ENCODE peak calls at places on chromosome 20, in six cellular contexts. J is astrocyte of the spinal cord; G is NB4; S is CD8-positive, alpha-beta T cell; F is fibroblast of lung; Q is psoas muscle. B is an unnamed sample.

GRCh38 chr20:36202891-36203338 is 33.4 kb upstream of the AAR2 start:
- DNase-seq in G (peak; percentile 68), J (peak; percentile 26), Q (peak; percentile 76), F (peak; percentile 37), S (peak; percentile 82), B (peak; percentile 40)

GRCh38 chr20:16145919-16146318 is 427.3 kb downstream of the KIF16B start:
- DNase-seq in G (no peak), F (no peak), S (no peak), J (no peak), Q (no peak), B (no peak)

GRCh38 chr20:4886771-4887527 is 114.4 kb downstream of the SLC23A2 start:
- DNase-seq in J (no peak), G (peak; percentile 29), F (no peak), Q (no peak), S (no peak), B (no peak)

GRCh38 chr20:44720617-44720993 is 5.4 kb downstream of the CCN5 start:
- DNase-seq in F (peak; percentile 58), J (no peak), S (no peak), Q (no peak), G (no peak), B (peak; percentile 86)

GRCh38 chr20:34709836-34710567 is 5.9 kb downstream of the TP53INP2 start:
- DNase-seq in S (peak; percentile 67), Q (peak; percentile 84), J (peak; percentile 64), G (peak; percentile 83), F (no peak), B (peak; percentile 65)

GRCh38 chr20:39886650-39887190 is 802.3 kb downstream of the MAFB start:
- DNase-seq in S (no peak), G (peak; percentile 5), J (no peak), Q (peak; percentile 26), F (no peak), B (no peak)

GRCh38 chr20:32681175-32682084 is 7.7 kb upstream of the C20orf203 start:
- DNase-seq in S (no peak), F (no peak), J (peak; percentile 26), Q (no peak), G (peak; percentile 98), B (no peak)

GRCh38 chr20:6081236-6081635 is 27.4 kb upstream of the LRRN4 start:
- DNase-seq in Q (peak; percentile 21), F (peak; percentile 74), G (peak; percentile 11), S (no peak), J (peak; percentile 22), B (peak; percentile 69)

GRCh38 chr20:57397004-57397692 is 6.0 kb downstream of the RBM38 start:
- DNase-seq in S (peak; percentile 38), J (no peak), G (peak; percentile 38), F (no peak), Q (peak; percentile 11), B (no peak)

GRCh38 chr20:46787986-46788762 is 78.7 kb downstream of the SLC2A10 start:
- DNase-seq in J (no peak), S (no peak), G (no peak), Q (no peak), F (no peak), B (no peak)

GRCh38 chr20:57384953-57385761 is 6.0 kb upstream of the RBM38 start:
- DNase-seq in G (no peak), F (no peak), Q (no peak), J (no peak), S (no peak), B (no peak)

GRCh38 chr20:34468956-34469355 is 47.3 kb upstream of the DYNLRB1 start:
- DNase-seq in F (no peak), S (no peak), J (no peak), G (no peak), Q (no peak), B (no peak)

GRCh38 chr20:61750093-61750492 is 315.6 kb downstream of the TAF4 start:
- DNase-seq in Q (no peak), G (no peak), J (no peak), S (no peak), F (no peak), B (no peak)

GRCh38 chr20:36154696-36155628 is at the start of gene EPB41L1:
- DNase-seq in G (no peak), S (no peak), J (peak; percentile 5), Q (peak; percentile 24), F (no peak), B (no peak)

GRCh38 chr20:37522258-37523011 is 1.4 kb downstream of the NNAT start:
- DNase-seq in Q (peak; percentile 75), S (no peak), G (no peak), F (peak; percentile 63), J (peak; percentile 58), B (no peak)

GRCh38 chr20:53831812-53832211 is 238.2 kb upstream of the ZNF217 start:
- DNase-seq in S (no peak), G (no peak), F (no peak), Q (no peak), J (no peak), B (no peak)

GRCh38 chr20:35302421-35303335 is 10.5 kb upstream of the FAM83C start:
- DNase-seq in G (no peak), Q (no peak), F (peak; percentile 67), S (no peak), J (peak; percentile 82), B (no peak)

GRCh38 chr20:24441600-24441999 is 27.8 kb upstream of the SYNDIG1 start:
- DNase-seq in G (no peak), J (no peak), S (no peak), F (no peak), Q (no peak), B (no peak)

GRCh38 chr20:23923891-23924435 is 44.4 kb upstream of the CST5 start:
- DNase-seq in S (no peak), Q (no peak), G (no peak), J (no peak), F (no peak), B (no peak)

GRCh38 chr20:20265210-20265609 is 102.7 kb upstream of the INSM1 start:
- DNase-seq in S (no peak), Q (no peak), J (no peak), F (no peak), G (no peak), B (no peak)

GRCh38 chr20:20266552-20266951 is 101.4 kb upstream of the INSM1 start:
- DNase-seq in Q (no peak), S (no peak), F (no peak), G (no peak), J (no peak), B (no peak)

GRCh38 chr20:20273281-20273680 is 94.6 kb upstream of the INSM1 start:
- DNase-seq in J (no peak), F (no peak), S (no peak), G (no peak), Q (no peak), B (no peak)

GRCh38 chr20:20271277-20271676 is 96.6 kb upstream of the INSM1 start:
- DNase-seq in J (no peak), S (no peak), Q (no peak), G (no peak), F (no peak), B (no peak)

DNA sequence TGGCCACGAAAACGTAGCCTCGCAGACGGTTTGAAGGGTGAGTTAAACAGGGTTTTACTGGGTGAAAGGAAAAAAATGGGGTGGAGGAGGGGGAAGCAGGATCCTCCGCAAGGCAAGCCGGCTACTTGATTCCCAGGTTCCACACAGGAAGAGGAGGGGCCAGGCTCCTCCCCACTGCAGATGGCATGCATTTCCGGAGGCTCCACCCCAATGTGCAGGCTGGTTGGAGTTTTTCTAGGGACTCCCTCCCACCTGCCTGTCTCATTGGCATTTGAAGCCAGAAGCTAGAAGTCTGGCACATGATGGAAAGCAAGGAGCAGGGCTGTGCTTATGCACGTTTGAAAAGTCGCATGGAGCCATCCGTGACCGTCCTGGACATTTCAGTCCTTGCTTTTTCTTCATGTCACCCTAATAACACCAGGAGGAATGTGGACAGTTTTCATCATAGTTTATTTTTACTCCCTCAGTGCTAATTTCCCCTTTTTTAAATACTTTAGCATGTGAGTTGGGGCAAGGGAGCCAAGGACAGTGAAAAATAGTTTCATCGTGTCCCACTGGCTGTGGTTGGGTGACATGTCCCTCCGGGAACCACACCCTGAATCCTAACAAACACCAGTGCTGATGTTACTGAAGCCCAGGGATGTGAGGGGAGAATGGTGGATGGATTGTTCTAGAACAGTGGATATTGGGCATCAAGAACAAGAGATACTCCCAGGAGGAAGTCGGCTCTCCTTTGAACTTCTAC is 100.0 kb upstream of the INSM1 start:
- DNase-seq in Q (peak; percentile 18), J (no peak), G (no peak), S (no peak), F (no peak), B (no peak)
- TF ChIP-seq CTCF in Q (no peak), J (no peak), G (no peak), S (no peak), F (no peak), B (no peak)

GRCh38 chr20:43590036-43590391 is 723 bp upstream of the IFT52 start:
- DNase-seq in F (no peak), Q (no peak), S (no peak), G (no peak), J (no peak), B (no peak)
- H3K4me3 ChIP-seq in F (peak overlapping the region; percentile 95), Q (peak overlapping the region; percentile 89), S (peak overlapping the region; percentile 62), G (peak overlapping the region; percentile 95), J (peak overlapping the region; percentile 91), B (peak overlapping the region; percentile 86)

GRCh38 chr20:50456452-50457324 is 53.5 kb upstream of the PTPN1 start:
- DNase-seq in F (no peak), S (no peak), J (no peak), G (no peak), Q (no peak), B (no peak)
- TF ChIP-seq CTCF in F (peak; percentile 29), S (no peak), J (peak; percentile 30), G (no peak), Q (no peak), B (no peak)

GRCh38 chr20:64047968-64048401 is 1.5 kb downstream of the SOX18 start:
- DNase-seq in G (peak; percentile 80), S (no peak), F (no peak), J (no peak), Q (no peak), B (no peak)

GRCh38 chr20:64050261-64051032 is 1.0 kb upstream of the SOX18 start:
- DNase-seq in Q (no peak), G (peak; percentile 65), J (no peak), S (no peak), F (no peak), B (no peak)

GRCh38 chr20:64048402-64049044 is 916 bp downstream of the SOX18 start:
- DNase-seq in F (no peak), G (peak; percentile 64), Q (no peak), J (no peak), S (no peak), B (no peak)

GRCh38 chr20:64049887-64050260 is 435 bp upstream of the SOX18 start:
- DNase-seq in G (peak; percentile 96), S (no peak), J (no peak), Q (no peak), F (no peak), B (no peak)

DNA sequence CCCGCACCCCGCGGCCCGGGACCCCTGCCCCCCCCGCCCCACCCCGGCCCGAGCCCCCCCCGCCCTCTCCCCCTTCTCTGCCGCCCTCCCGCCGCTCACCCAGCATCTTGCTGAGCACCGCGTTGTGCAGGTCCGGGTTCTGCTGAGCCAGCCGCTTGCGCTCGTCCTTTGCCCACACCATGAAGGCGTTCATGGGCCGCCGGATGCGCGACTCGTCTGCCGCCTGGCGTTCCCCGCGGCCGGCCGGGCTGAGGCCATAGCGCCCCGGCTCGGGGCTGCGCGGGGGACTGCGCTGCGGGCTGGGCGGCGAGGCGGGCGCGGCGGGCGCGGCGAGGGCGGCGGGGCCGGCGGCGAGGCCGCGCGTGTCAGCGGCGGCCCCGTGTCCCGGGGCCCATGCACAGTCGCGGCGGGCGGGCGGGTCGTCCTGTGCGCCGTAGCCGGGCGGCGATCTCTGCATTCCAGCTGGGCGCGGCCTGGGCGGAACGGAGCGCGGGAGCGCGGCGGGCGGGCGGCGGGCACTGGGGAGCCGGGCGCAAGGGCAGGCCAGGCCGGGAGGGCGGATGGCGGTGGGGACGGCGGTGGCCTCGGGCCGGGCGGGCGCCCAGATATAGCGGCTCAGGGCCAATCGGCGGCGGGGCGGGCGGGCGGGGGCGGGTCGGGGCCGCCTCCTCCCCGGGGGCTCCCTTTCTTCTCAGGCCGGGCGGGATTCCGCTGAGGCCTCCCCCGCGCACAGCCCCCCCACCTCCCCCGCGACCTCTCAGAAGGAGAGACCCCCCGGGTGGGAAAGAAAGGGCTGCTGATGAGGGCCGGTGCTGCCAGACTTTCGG is at the start of gene SOX18:
- DNase-seq in G (peak; percentile 87), J (no peak), Q (no peak), F (peak; percentile 26), S (no peak), B (no peak)
- H3K4me3 ChIP-seq in G (peak within 1 kb of the TSS; percentile 62), J (no peak within 1 kb of the TSS), Q (peak within 1 kb of the TSS; percentile 57), F (no peak within 1 kb of the TSS), S (no peak within 1 kb of the TSS), B (no peak within 1 kb of the TSS)